ENCODE peak calls at places on chromosome 14, in nine cellular contexts. One of them, this sample, is unnamed. For H3K9me3, the result is how much of the 10 kb centered on the place peaks cover.

GRCh38 chr14:26636571-26636970 is 38.7 kb upstream of the NOVA1 start:
- DNase-seq in body of pancreas: no peak
- DNase-seq in ovary: no peak
- DNase-seq in OCI-LY7: no peak
- DNase-seq in tibial nerve: no peak
- DNase-seq in hepatocyte: no peak
- DNase-seq in left ventricle myocardium inferior: no peak
- DNase-seq in heart right ventricle: no peak
- DNase-seq in pancreas: no peak
- DNase-seq in this sample: no peak

GRCh38 chr14:72948481-72949138 is 22.3 kb downstream of the DCAF4 start:
- DNase-seq in left ventricle myocardium inferior: peak
- DNase-seq in hepatocyte: peak
- DNase-seq in heart right ventricle: peak
- DNase-seq in ovary: peak
- DNase-seq in body of pancreas: peak
- DNase-seq in pancreas: no peak
- DNase-seq in OCI-LY7: peak
- DNase-seq in tibial nerve: peak
- DNase-seq in this sample: peak

GRCh38 chr14:54535126-54535525 is 25.4 kb downstream of the CGRRF1 start:
- DNase-seq in left ventricle myocardium inferior: no peak
- DNase-seq in tibial nerve: no peak
- DNase-seq in heart right ventricle: no peak
- DNase-seq in ovary: no peak
- DNase-seq in OCI-LY7: no peak
- DNase-seq in body of pancreas: no peak
- DNase-seq in hepatocyte: no peak
- DNase-seq in pancreas: no peak
- DNase-seq in this sample: no peak

GRCh38 chr14:91158091-91158790 is 44.4 kb downstream of the DGLUCY start:
- DNase-seq in ovary: no peak
- DNase-seq in hepatocyte: no peak
- DNase-seq in tibial nerve: no peak
- DNase-seq in OCI-LY7: no peak
- DNase-seq in pancreas: peak
- DNase-seq in left ventricle myocardium inferior: peak
- DNase-seq in heart right ventricle: no peak
- DNase-seq in body of pancreas: peak
- DNase-seq in this sample: peak

GRCh38 chr14:22184157-22185025 is 404.6 kb downstream of the DAD1 start:
- DNase-seq in heart right ventricle: no peak
- DNase-seq in hepatocyte: no peak
- DNase-seq in tibial nerve: no peak
- DNase-seq in OCI-LY7: no peak
- DNase-seq in ovary: no peak
- DNase-seq in pancreas: no peak
- DNase-seq in left ventricle myocardium inferior: no peak
- DNase-seq in body of pancreas: no peak
- DNase-seq in this sample: no peak

GRCh38 chr14:35353409-35354172 is 51.0 kb downstream of the NFKBIA start:
- DNase-seq in heart right ventricle: no peak
- DNase-seq in left ventricle myocardium inferior: no peak
- DNase-seq in OCI-LY7: no peak
- DNase-seq in body of pancreas: no peak
- DNase-seq in tibial nerve: no peak
- DNase-seq in hepatocyte: no peak
- DNase-seq in ovary: no peak
- DNase-seq in pancreas: no peak
- DNase-seq in this sample: peak

GRCh38 chr14:72738181-72738611 is 155.7 kb downstream of the DPF3 start:
- DNase-seq in ovary: no peak
- DNase-seq in left ventricle myocardium inferior: no peak
- DNase-seq in heart right ventricle: peak
- DNase-seq in hepatocyte: no peak
- DNase-seq in OCI-LY7: no peak
- DNase-seq in tibial nerve: no peak
- DNase-seq in body of pancreas: no peak
- DNase-seq in pancreas: no peak
- DNase-seq in this sample: no peak

GRCh38 chr14:80663541-80663940 is 278.0 kb downstream of the CEP128 start:
- DNase-seq in left ventricle myocardium inferior: no peak
- DNase-seq in hepatocyte: no peak
- DNase-seq in heart right ventricle: no peak
- DNase-seq in body of pancreas: no peak
- DNase-seq in OCI-LY7: no peak
- DNase-seq in ovary: no peak
- DNase-seq in tibial nerve: no peak
- DNase-seq in pancreas: no peak
- DNase-seq in this sample: no peak

GRCh38 chr14:61460853-61461611 is 139.7 kb downstream of the PRKCH start:
- DNase-seq in heart right ventricle: no peak
- DNase-seq in pancreas: no peak
- DNase-seq in hepatocyte: no peak
- DNase-seq in ovary: no peak
- DNase-seq in tibial nerve: no peak
- DNase-seq in body of pancreas: no peak
- DNase-seq in OCI-LY7: no peak
- DNase-seq in left ventricle myocardium inferior: no peak
- DNase-seq in this sample: no peak

GRCh38 chr14:59969319-59969718 is 49.4 kb downstream of the LRRC9 start:
- DNase-seq in pancreas: no peak
- DNase-seq in hepatocyte: no peak
- DNase-seq in body of pancreas: no peak
- DNase-seq in left ventricle myocardium inferior: no peak
- DNase-seq in OCI-LY7: no peak
- DNase-seq in ovary: no peak
- DNase-seq in tibial nerve: no peak
- DNase-seq in heart right ventricle: no peak
- DNase-seq in this sample: no peak

GRCh38 chr14:85519661-85520305 is 10.2 kb upstream of the FLRT2 start:
- DNase-seq in tibial nerve: no peak
- DNase-seq in ovary: no peak
- DNase-seq in hepatocyte: peak
- DNase-seq in left ventricle myocardium inferior: no peak
- DNase-seq in OCI-LY7: no peak
- DNase-seq in body of pancreas: no peak
- DNase-seq in heart right ventricle: no peak
- DNase-seq in pancreas: no peak
- DNase-seq in this sample: no peak

GRCh38 chr14:63878792-63879191 is 26.0 kb downstream of the SYNE2 start:
- DNase-seq in body of pancreas: no peak
- DNase-seq in left ventricle myocardium inferior: no peak
- DNase-seq in tibial nerve: no peak
- DNase-seq in heart right ventricle: no peak
- DNase-seq in OCI-LY7: no peak
- DNase-seq in pancreas: no peak
- DNase-seq in hepatocyte: no peak
- DNase-seq in ovary: no peak
- DNase-seq in this sample: no peak

GRCh38 chr14:63874223-63874622 is 21.4 kb downstream of the SYNE2 start:
- DNase-seq in pancreas: no peak
- DNase-seq in heart right ventricle: no peak
- DNase-seq in ovary: no peak
- DNase-seq in OCI-LY7: no peak
- DNase-seq in body of pancreas: no peak
- DNase-seq in tibial nerve: no peak
- DNase-seq in left ventricle myocardium inferior: no peak
- DNase-seq in hepatocyte: no peak
- DNase-seq in this sample: no peak

GRCh38 chr14:63878052-63878451 is 25.2 kb downstream of the SYNE2 start:
- DNase-seq in body of pancreas: no peak
- DNase-seq in hepatocyte: no peak
- DNase-seq in tibial nerve: no peak
- DNase-seq in OCI-LY7: no peak
- DNase-seq in left ventricle myocardium inferior: no peak
- DNase-seq in pancreas: no peak
- DNase-seq in heart right ventricle: no peak
- DNase-seq in ovary: no peak
- DNase-seq in this sample: no peak

GRCh38 chr14:63875311-63875710 is 22.5 kb downstream of the SYNE2 start:
- DNase-seq in pancreas: no peak
- DNase-seq in heart right ventricle: peak
- DNase-seq in ovary: no peak
- DNase-seq in left ventricle myocardium inferior: no peak
- DNase-seq in body of pancreas: no peak
- DNase-seq in tibial nerve: no peak
- DNase-seq in OCI-LY7: no peak
- DNase-seq in hepatocyte: no peak
- DNase-seq in this sample: no peak

DNA sequence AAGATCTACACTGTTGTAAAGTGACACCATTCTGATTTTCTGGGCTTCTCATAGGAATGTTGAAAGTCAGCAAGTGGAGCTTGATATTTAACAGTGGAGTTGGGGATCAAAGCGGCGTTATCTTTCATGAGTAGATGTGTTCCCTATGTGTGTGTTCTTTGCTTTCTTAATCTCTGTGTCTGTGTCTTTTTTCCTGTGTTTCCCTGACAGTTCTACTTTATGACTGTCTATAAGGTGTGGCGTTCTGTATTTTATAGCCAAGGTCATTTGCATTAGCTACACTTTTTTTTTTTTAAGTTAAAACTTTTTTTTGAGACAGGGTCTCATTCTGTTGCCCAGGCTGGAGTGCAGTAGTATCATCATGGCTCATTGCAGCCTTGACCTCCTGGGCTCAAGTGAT is 24.8 kb downstream of the SYNE2 start:
- DNase-seq in ovary: no peak
- DNase-seq in heart right ventricle: no peak
- DNase-seq in OCI-LY7: no peak
- DNase-seq in left ventricle myocardium inferior: no peak
- DNase-seq in pancreas: no peak
- DNase-seq in tibial nerve: no peak
- DNase-seq in body of pancreas: no peak
- DNase-seq in hepatocyte: no peak
- DNase-seq in this sample: no peak
- H3K27ac ChIP-seq in ovary: no peak
- H3K27ac ChIP-seq in heart right ventricle: peak
- H3K27ac ChIP-seq in OCI-LY7: no peak
- H3K27ac ChIP-seq in left ventricle myocardium inferior: peak
- H3K27ac ChIP-seq in pancreas: no peak
- H3K27ac ChIP-seq in tibial nerve: no peak
- H3K27ac ChIP-seq in body of pancreas: no peak
- H3K27ac ChIP-seq in hepatocyte: peak
- H3K27ac ChIP-seq in this sample: peak

GRCh38 chr14:83462759-83463158 is 1929.1 kb upstream of the SEL1L start:
- DNase-seq in heart right ventricle: no peak
- DNase-seq in tibial nerve: no peak
- DNase-seq in body of pancreas: no peak
- DNase-seq in pancreas: no peak
- DNase-seq in OCI-LY7: no peak
- DNase-seq in hepatocyte: no peak
- DNase-seq in left ventricle myocardium inferior: no peak
- DNase-seq in ovary: no peak
- DNase-seq in this sample: no peak

GRCh38 chr14:83467811-83468210 is 1934.2 kb upstream of the SEL1L start:
- DNase-seq in body of pancreas: no peak
- DNase-seq in ovary: no peak
- DNase-seq in hepatocyte: no peak
- DNase-seq in heart right ventricle: no peak
- DNase-seq in tibial nerve: no peak
- DNase-seq in left ventricle myocardium inferior: no peak
- DNase-seq in OCI-LY7: no peak
- DNase-seq in pancreas: no peak
- DNase-seq in this sample: no peak

GRCh38 chr14:83463500-83464098 is 1929.9 kb upstream of the SEL1L start:
- DNase-seq in tibial nerve: peak
- DNase-seq in heart right ventricle: peak
- DNase-seq in pancreas: peak
- DNase-seq in left ventricle myocardium inferior: no peak
- DNase-seq in ovary: peak
- DNase-seq in hepatocyte: peak
- DNase-seq in OCI-LY7: peak
- DNase-seq in body of pancreas: peak
- DNase-seq in this sample: no peak
- H3K9me3 ChIP-seq in tibial nerve: under half
- H3K9me3 ChIP-seq in heart right ventricle: under half
- H3K9me3 ChIP-seq in pancreas: under half
- H3K9me3 ChIP-seq in left ventricle myocardium inferior: under half
- H3K9me3 ChIP-seq in ovary: under half
- H3K9me3 ChIP-seq in hepatocyte: under half
- H3K9me3 ChIP-seq in OCI-LY7: under half
- H3K9me3 ChIP-seq in body of pancreas: under half
- H3K9me3 ChIP-seq in this sample: under half

GRCh38 chr14:100106661-100107112 is 41.5 kb downstream of the EVL start:
- DNase-seq in hepatocyte: no peak
- DNase-seq in ovary: no peak
- DNase-seq in body of pancreas: no peak
- DNase-seq in heart right ventricle: peak
- DNase-seq in OCI-LY7: no peak
- DNase-seq in left ventricle myocardium inferior: no peak
- DNase-seq in pancreas: no peak
- DNase-seq in tibial nerve: no peak
- DNase-seq in this sample: no peak
- TF ChIP-seq CTCF in hepatocyte: no peak
- TF ChIP-seq CTCF in ovary: no peak
- TF ChIP-seq CTCF in body of pancreas: no peak
- TF ChIP-seq CTCF in heart right ventricle: no peak
- TF ChIP-seq CTCF in OCI-LY7: no peak
- TF ChIP-seq CTCF in left ventricle myocardium inferior: no peak
- TF ChIP-seq CTCF in pancreas: no peak
- TF ChIP-seq CTCF in tibial nerve: no peak
- TF ChIP-seq CTCF in this sample: no peak

GRCh38 chr14:29030121-29030520 is 263.5 kb downstream of the FOXG1 start:
- DNase-seq in pancreas: no peak
- DNase-seq in left ventricle myocardium inferior: no peak
- DNase-seq in OCI-LY7: no peak
- DNase-seq in tibial nerve: no peak
- DNase-seq in body of pancreas: no peak
- DNase-seq in ovary: no peak
- DNase-seq in heart right ventricle: no peak
- DNase-seq in hepatocyte: no peak
- DNase-seq in this sample: no peak

GRCh38 chr14:29030970-29031369 is 264.4 kb downstream of the FOXG1 start:
- DNase-seq in body of pancreas: no peak
- DNase-seq in heart right ventricle: no peak
- DNase-seq in hepatocyte: no peak
- DNase-seq in pancreas: no peak
- DNase-seq in tibial nerve: no peak
- DNase-seq in ovary: no peak
- DNase-seq in left ventricle myocardium inferior: no peak
- DNase-seq in OCI-LY7: no peak
- DNase-seq in this sample: no peak

DNA sequence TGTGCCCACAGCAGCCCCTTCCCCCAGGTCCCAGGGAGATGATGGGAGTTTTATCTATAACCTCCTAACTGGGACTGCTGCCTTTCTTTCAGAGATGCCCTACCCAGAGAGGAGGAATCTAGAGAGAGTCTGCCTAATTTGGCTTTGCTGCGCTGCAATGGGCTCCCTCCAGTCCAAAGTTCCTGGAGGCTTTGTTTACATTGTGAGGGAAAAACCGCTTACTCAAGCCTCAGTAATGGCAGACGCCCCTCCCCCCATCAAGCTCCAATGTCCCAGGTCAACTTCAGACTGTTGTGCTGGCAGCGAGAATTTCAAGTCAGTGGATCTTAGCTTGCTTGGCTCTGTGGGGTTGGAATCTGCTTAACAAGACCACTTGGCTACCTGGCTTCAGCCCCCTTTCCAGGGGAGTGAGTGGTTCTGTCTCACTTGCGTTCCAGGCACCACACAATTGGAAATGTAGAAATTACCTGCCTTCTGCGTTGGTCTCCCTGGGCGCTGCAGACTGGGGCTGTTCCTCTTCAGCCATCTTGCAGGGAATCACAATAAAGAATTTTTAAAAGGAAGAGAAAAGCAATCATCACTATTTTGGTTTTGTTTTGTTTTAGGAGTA is 262.5 kb downstream of the FOXG1 start:
- DNase-seq in left ventricle myocardium inferior: no peak
- DNase-seq in tibial nerve: no peak
- DNase-seq in body of pancreas: peak
- DNase-seq in OCI-LY7: no peak
- DNase-seq in pancreas: no peak
- DNase-seq in ovary: no peak
- DNase-seq in hepatocyte: peak
- DNase-seq in heart right ventricle: no peak
- DNase-seq in this sample: no peak
- H3K27ac ChIP-seq in left ventricle myocardium inferior: no peak
- H3K27ac ChIP-seq in tibial nerve: no peak
- H3K27ac ChIP-seq in body of pancreas: no peak
- H3K27ac ChIP-seq in OCI-LY7: no peak
- H3K27ac ChIP-seq in pancreas: no peak
- H3K27ac ChIP-seq in ovary: no peak
- H3K27ac ChIP-seq in hepatocyte: peak
- H3K27ac ChIP-seq in heart right ventricle: no peak
- H3K27ac ChIP-seq in this sample: no peak

This sample was measured in psoas muscle.